ENCODE peak calls at places on chromosomes 2 and 18, in seven cellular contexts. Q, X, C, K, E, L and B are unnamed samples.

GRCh38 chr2:79428745-79429144 is 84.1 kb upstream of the CTNNA2 start:
- DNase-seq in Q (no peak), X (no peak), C (no peak), K (no peak), E (no peak), L (no peak), B (no peak)

GRCh38 chr2:90077948-90078347 is 1386.5 kb downstream of the RPIA start:
- DNase-seq in Q (no peak), X (no peak), C (no peak), K (no peak), E (no peak), L (no peak), B (no peak)

GRCh38 chr2:170177950-170178781 is at the start of gene MYO3B:
- DNase-seq in Q (no peak), X (peak), C (no peak), K (peak), E (no peak), L (no peak), B (no peak)

GRCh38 chr2:80020061-80020460 is 284.5 kb downstream of the LRRTM1 start:
- DNase-seq in Q (no peak), X (no peak), C (no peak), K (no peak), E (no peak), L (no peak), B (no peak)

GRCh38 chr18:31998880-31999279 is 19.7 kb upstream of the RNF125 start:
- DNase-seq in Q (no peak), X (no peak), C (no peak), K (no peak), E (no peak), L (no peak), B (no peak)

GRCh38 chr18:29078272-29078671 is 901.3 kb upstream of the CDH2 start:
- DNase-seq in Q (no peak), X (no peak), C (no peak), K (no peak), E (no peak), L (peak), B (no peak)

GRCh38 chr2:70939001-70939846 is 3.5 kb downstream of the ATP6V1B1 start:
- DNase-seq in Q (no peak), X (no peak), C (no peak), K (no peak), E (no peak), L (no peak), B (no peak)

GRCh38 chr2:71859211-71859847 is 288.3 kb downstream of the CYP26B1 start:
- DNase-seq in Q (no peak), X (no peak), C (no peak), K (no peak), E (no peak), L (no peak), B (no peak)

GRCh38 chr2:205296959-205297358 is 385.3 kb upstream of the NRP2 start:
- DNase-seq in Q (no peak), X (no peak), C (no peak), K (no peak), E (no peak), L (no peak), B (no peak)